ENCODE peak calls at places on chromosomes 2 and 18, in four cellular contexts. G is A673, I is uterus, O is kidney. B is an unnamed sample.

GRCh38 chr2:226427538-226428307 is 371.9 kb downstream of the IRS1 start:
- DNase-seq in G (peak), O (no peak), I (no peak), B (no peak)

GRCh38 chr2:19178175-19178574 is 180.2 kb downstream of the OSR1 start:
- DNase-seq in G (no peak), I (no peak), O (no peak), B (no peak)

GRCh38 chr2:121303531-121304263 is 18.7 kb upstream of the TFCP2L1 start:
- DNase-seq in I (no peak), G (no peak), O (no peak), B (no peak)

GRCh38 chr2:103289101-103289725 is 527.4 kb downstream of the TMEM182 start:
- DNase-seq in O (no peak), I (no peak), G (no peak), B (no peak)

GRCh38 chr2:156182132-156182531 is 150.4 kb downstream of the NR4A2 start:
- DNase-seq in G (no peak), I (no peak), O (no peak), B (no peak)

GRCh38 chr2:173291412-173291811 is 63.3 kb upstream of the CDCA7 start:
- DNase-seq in I (no peak), O (no peak), G (no peak), B (no peak)

GRCh38 chr2:26489213-26489850 is 11.4 kb upstream of the OTOF start:
- DNase-seq in I (no peak), O (no peak), G (no peak), B (no peak)

GRCh38 chr2:207136872-207137271 is 28.9 kb downstream of the KLF7 start:
- DNase-seq in G (no peak), O (no peak), I (no peak), B (no peak)

GRCh38 chr18:44411277-44411900 is 269.3 kb upstream of the SETBP1 start:
- DNase-seq in G (no peak), I (no peak), O (no peak), B (no peak)

GRCh38 chr2:202335791-202336467 is 40.2 kb upstream of the BMPR2 start:
- DNase-seq in O (no peak), I (no peak), G (peak), B (no peak)

GRCh38 chr2:66498597-66498910 is 63.6 kb downstream of the MEIS1 start:
- DNase-seq in O (no peak), G (no peak), I (no peak), B (no peak)

GRCh38 chr2:71071681-71072398 is 3.4 kb downstream of the NAGK start:
- DNase-seq in O (no peak), I (no peak), G (no peak), B (no peak)

GRCh38 chr2:25421746-25422431 is 80.2 kb upstream of the DNMT3A start:
- DNase-seq in I (no peak), O (no peak), G (no peak), B (no peak)

GRCh38 chr2:197786010-197786877 is 1.1 kb upstream of the BOLL start:
- DNase-seq in G (peak), O (peak), I (no peak), B (peak)

GRCh38 chr2:231127480-231127879 is 2.6 kb upstream of the HTR2B start:
- DNase-seq in G (no peak), I (no peak), O (no peak), B (no peak)

GRCh38 chr2:231124833-231125232 is at the start of gene HTR2B:
- DNase-seq in G (no peak), I (peak), O (no peak), B (no peak)

GRCh38 chr2:231125272-231125671 is 430 bp upstream of the HTR2B start:
- DNase-seq in O (no peak), I (no peak), G (no peak), B (no peak)

GRCh38 chr2:231126123-231126522 is 1.3 kb upstream of the HTR2B start:
- DNase-seq in O (no peak), I (no peak), G (no peak), B (no peak)

GRCh38 chr2:231123362-231123898 is 1.4 kb downstream of the HTR2B start:
- DNase-seq in I (no peak), O (no peak), G (no peak), B (no peak)
- H3K4me3 ChIP-seq in I (peak), O (peak), G (no peak), B (peak)

GRCh38 chr2:106562232-106562631 is 75.1 kb downstream of the CD8B2 start:
- DNase-seq in O (no peak), G (no peak), I (no peak), B (peak)
- H3K27ac ChIP-seq in O (no peak), G (no peak), I (peak), B (no peak)

GRCh38 chr2:152402780-152403388 is 67.9 kb downstream of the FMNL2 start:
- DNase-seq in I (no peak), G (no peak), O (no peak), B (no peak)
- H3K4me3 ChIP-seq in I (no peak), G (no peak), O (no peak), B (no peak)

GRCh38 chr18:51427012-51427411 is 229.5 kb upstream of the MEX3C start:
- DNase-seq in O (no peak), G (no peak), I (no peak), B (no peak)
- H3K27ac ChIP-seq in O (no peak), G (no peak), I (no peak), B (no peak)

GRCh38 chr2:177616066-177616465 is 223.5 kb downstream of the AGPS start:
- DNase-seq in O (no peak), G (no peak), I (no peak), B (no peak)

GRCh38 chr2:177616731-177617130 is 224.2 kb downstream of the AGPS start:
- DNase-seq in G (no peak), I (no peak), O (no peak), B (no peak)

GRCh38 chr2:177622516-177622915 is 229.9 kb downstream of the AGPS start:
- DNase-seq in I (no peak), G (peak), O (no peak), B (no peak)

GRCh38 chr2:177618270-177619253 is 226.0 kb downstream of the AGPS start:
- DNase-seq in G (peak), I (peak), O (peak), B (peak)

DNA sequence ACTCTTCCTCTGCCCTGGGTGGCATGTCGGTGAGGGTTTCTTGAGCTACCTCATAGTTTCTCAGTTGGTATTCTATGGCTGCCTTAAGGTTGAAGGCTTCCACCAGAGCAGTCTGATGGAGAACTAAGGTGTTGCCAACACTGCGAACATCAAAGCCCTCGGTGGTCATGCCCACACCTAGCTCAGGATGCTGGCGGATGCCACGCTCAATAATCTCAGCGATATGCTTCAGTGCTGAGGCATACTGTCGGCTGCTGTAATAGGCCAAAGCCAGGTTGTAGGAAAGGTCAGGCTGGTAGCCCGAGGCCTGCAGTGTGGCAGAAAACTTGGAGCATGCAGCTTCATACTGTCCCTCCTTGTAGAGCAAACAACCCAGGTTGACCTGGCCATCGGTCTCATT is 225.3 kb downstream of the AGPS start:
- DNase-seq in O (no peak), G (no peak), I (no peak), B (no peak)
- H3K4me3 ChIP-seq in O (peak), G (peak), I (peak), B (peak)

DNA sequence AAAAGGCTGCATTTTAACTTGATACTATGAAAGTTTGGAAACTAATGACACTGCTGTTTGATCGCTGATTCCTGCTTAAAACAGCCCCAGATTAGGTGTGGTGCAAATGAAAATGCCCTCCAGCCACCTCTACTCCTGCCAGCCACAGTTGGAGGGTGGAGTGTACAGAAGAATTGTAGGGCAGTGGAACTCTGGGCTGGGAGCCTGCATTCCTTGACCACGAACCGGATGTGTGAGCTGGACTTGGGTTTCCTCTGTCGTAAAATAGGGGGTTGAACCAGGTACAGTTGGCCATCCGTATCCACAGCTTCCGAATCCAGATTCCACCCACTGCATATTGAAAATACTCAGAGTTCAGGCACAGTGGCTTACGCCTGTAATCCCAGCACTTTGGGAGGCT is 84.7 kb upstream of the RFX8 start:
- DNase-seq in G (no peak), I (peak), O (no peak), B (peak)
- H3K27ac ChIP-seq in G (no peak), I (peak), O (peak), B (peak)

DNA sequence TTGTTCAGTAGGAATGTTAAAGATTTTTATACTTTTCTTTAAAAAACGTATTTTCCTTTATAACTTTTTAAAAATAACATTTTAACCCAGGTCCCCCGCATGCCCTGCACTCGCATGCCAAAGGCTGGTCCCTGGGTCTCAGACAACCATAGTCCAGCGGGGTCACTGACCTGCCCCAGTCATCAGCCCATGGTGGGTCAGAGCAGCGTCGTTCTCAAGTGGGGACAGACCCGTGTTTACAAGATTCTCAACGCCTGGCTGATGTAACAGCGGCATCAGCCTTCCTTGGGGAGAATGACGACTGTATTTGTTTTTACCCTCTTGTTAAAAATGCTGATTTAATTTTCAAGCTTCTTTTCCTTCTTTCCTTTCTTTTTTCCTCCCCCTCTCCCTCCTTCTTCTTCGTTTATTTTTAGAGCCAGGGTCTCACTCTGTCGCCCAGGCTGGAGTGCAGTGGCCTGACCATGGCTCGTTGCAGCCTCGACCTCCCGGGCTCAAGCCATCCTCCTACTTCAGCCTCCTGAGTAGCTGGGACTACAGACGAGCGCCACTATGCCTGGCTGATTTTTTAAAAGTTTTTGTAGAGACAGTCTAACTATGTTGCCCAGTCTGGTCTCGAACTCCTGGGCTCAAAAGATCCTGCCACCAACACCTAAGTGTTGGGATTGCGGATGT is 1.0 kb upstream of the EFHD1 start:
- DNase-seq in G (no peak), O (peak), I (peak), B (no peak)
- H3K4me3 ChIP-seq in G (peak), O (peak), I (peak), B (peak)

GRCh38 chr2:9799729-9800632 is 43.3 kb upstream of the TAF1B start:
- DNase-seq in O (peak), G (peak), I (peak), B (peak)
- H3K27ac ChIP-seq in O (no peak), G (no peak), I (no peak), B (no peak)

DNA sequence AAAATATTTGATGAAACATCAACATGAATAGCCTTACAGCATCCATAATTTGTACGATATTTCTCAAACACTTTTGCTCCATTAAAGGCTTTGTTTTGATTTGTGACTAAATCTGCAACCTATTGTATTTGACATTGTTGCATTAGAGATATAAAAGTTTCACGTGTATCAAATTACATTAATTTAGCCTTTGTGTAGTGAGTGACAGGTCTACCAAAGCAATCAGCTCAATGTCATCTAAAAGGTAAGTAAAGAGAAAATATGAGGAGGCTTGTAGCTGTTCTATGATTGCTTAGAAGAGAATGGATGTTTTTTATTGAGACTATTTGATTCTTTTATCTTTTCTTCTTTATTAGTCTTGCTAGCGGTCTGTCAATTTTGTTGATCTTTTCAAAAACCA is 430.2 kb downstream of the GALR1 start:
- DNase-seq in G (no peak), I (no peak), O (no peak), B (no peak)
- H3K4me3 ChIP-seq in G (no peak), I (no peak), O (no peak), B (no peak)

B was measured in right cardiac atrium.